ENCODE peak calls at places on chromosomes 2 and 18, in eight cellular contexts. One of them, this sample, is unnamed.

GRCh38 chr18:54223568-54224241 is 764 bp downstream of the MBD2 start:
- DNase-seq in Caki2: peak
- DNase-seq in A549: no peak
- DNase-seq in skeletal muscle cell: peak
- DNase-seq in HCEC 1CT: peak
- DNase-seq in NCI-H1092 treated with DMSO at 0.1 percent for 48 hours: peak
- DNase-seq in nucleus accumbens: peak
- DNase-seq in GM10248: no peak
- DNase-seq in this sample: no peak

GRCh38 chr2:120892967-120893667 is 157.4 kb downstream of the GLI2 start:
- DNase-seq in Caki2: no peak
- DNase-seq in A549: no peak
- DNase-seq in skeletal muscle cell: no peak
- DNase-seq in HCEC 1CT: no peak
- DNase-seq in NCI-H1092 treated with DMSO at 0.1 percent for 48 hours: no peak
- DNase-seq in nucleus accumbens: no peak
- DNase-seq in GM10248: no peak
- DNase-seq in this sample: no peak

GRCh38 chr2:161030260-161031063 is 129.8 kb upstream of the TANK start:
- DNase-seq in Caki2: peak
- DNase-seq in A549: peak
- DNase-seq in skeletal muscle cell: peak
- DNase-seq in HCEC 1CT: peak
- DNase-seq in NCI-H1092 treated with DMSO at 0.1 percent for 48 hours: no peak
- DNase-seq in nucleus accumbens: no peak
- DNase-seq in GM10248: no peak
- DNase-seq in this sample: no peak

GRCh38 chr2:26745609-26746327 is 18.3 kb upstream of the SLC35F6 start:
- DNase-seq in Caki2: peak
- DNase-seq in A549: peak
- DNase-seq in skeletal muscle cell: peak
- DNase-seq in HCEC 1CT: peak
- DNase-seq in NCI-H1092 treated with DMSO at 0.1 percent for 48 hours: peak
- DNase-seq in nucleus accumbens: peak
- DNase-seq in GM10248: peak
- DNase-seq in this sample: peak

GRCh38 chr2:44325897-44326296 is 35.4 kb downstream of the PREPL start:
- DNase-seq in Caki2: peak
- DNase-seq in A549: no peak
- DNase-seq in skeletal muscle cell: no peak
- DNase-seq in HCEC 1CT: no peak
- DNase-seq in NCI-H1092 treated with DMSO at 0.1 percent for 48 hours: no peak
- DNase-seq in nucleus accumbens: no peak
- DNase-seq in GM10248: no peak
- DNase-seq in this sample: no peak

GRCh38 chr2:208077286-208077685 is 47.0 kb downstream of the CRYGD start:
- DNase-seq in Caki2: no peak
- DNase-seq in A549: no peak
- DNase-seq in skeletal muscle cell: peak
- DNase-seq in HCEC 1CT: no peak
- DNase-seq in NCI-H1092 treated with DMSO at 0.1 percent for 48 hours: no peak
- DNase-seq in nucleus accumbens: no peak
- DNase-seq in GM10248: no peak
- DNase-seq in this sample: no peak

GRCh38 chr2:135688002-135688401 is 53.7 kb upstream of the UBXN4 start:
- DNase-seq in Caki2: no peak
- DNase-seq in A549: no peak
- DNase-seq in skeletal muscle cell: no peak
- DNase-seq in HCEC 1CT: peak
- DNase-seq in NCI-H1092 treated with DMSO at 0.1 percent for 48 hours: no peak
- DNase-seq in nucleus accumbens: no peak
- DNase-seq in GM10248: no peak
- DNase-seq in this sample: no peak

GRCh38 chr2:222745836-222746559 is 74.5 kb downstream of the MOGAT1 start:
- DNase-seq in Caki2: no peak
- DNase-seq in A549: no peak
- DNase-seq in skeletal muscle cell: no peak
- DNase-seq in HCEC 1CT: no peak
- DNase-seq in NCI-H1092 treated with DMSO at 0.1 percent for 48 hours: no peak
- DNase-seq in nucleus accumbens: no peak
- DNase-seq in GM10248: no peak
- DNase-seq in this sample: no peak

GRCh38 chr18:55185391-55185790 is 226.1 kb upstream of the CCDC68 start:
- DNase-seq in Caki2: no peak
- DNase-seq in A549: no peak
- DNase-seq in skeletal muscle cell: no peak
- DNase-seq in HCEC 1CT: no peak
- DNase-seq in NCI-H1092 treated with DMSO at 0.1 percent for 48 hours: no peak
- DNase-seq in nucleus accumbens: no peak
- DNase-seq in GM10248: no peak
- DNase-seq in this sample: no peak

GRCh38 chr2:202164409-202164808 is 74.0 kb downstream of the SUMO1 start:
- DNase-seq in Caki2: no peak
- DNase-seq in A549: no peak
- DNase-seq in skeletal muscle cell: no peak
- DNase-seq in HCEC 1CT: no peak
- DNase-seq in NCI-H1092 treated with DMSO at 0.1 percent for 48 hours: no peak
- DNase-seq in nucleus accumbens: no peak
- DNase-seq in GM10248: no peak
- DNase-seq in this sample: no peak

GRCh38 chr18:58928401-58928800 is 63.7 kb downstream of the ZNF532 start:
- DNase-seq in Caki2: no peak
- DNase-seq in A549: no peak
- DNase-seq in skeletal muscle cell: no peak
- DNase-seq in HCEC 1CT: no peak
- DNase-seq in NCI-H1092 treated with DMSO at 0.1 percent for 48 hours: no peak
- DNase-seq in nucleus accumbens: no peak
- DNase-seq in GM10248: no peak
- DNase-seq in this sample: no peak